ENCODE peak calls at places on chromosomes 12 and 14, in four cellular contexts. T is K562, P is HepG2, H is H1. G is an unnamed sample.

GRCh38 chr12:132111641-132112304 is 32.3 kb downstream of the DDX51 start:
- DNase-seq in T (no peak), P (no peak), H (peak), G (no peak)

GRCh38 chr12:72098622-72099021 is 160.0 kb downstream of the TPH2 start:
- DNase-seq in T (no peak), P (no peak), H (no peak), G (no peak)

GRCh38 chr14:71932229-71932951 is at the start of gene RGS6:
- DNase-seq in T (no peak), P (peak), H (peak), G (no peak)

GRCh38 chr12:78359530-78359929 is 505.0 kb upstream of the SYT1 start:
- DNase-seq in T (no peak), P (no peak), H (no peak), G (no peak)

GRCh38 chr12:129119537-129119936 is 266.3 kb downstream of the GLT1D1 start:
- DNase-seq in T (no peak), P (no peak), H (no peak), G (no peak)

GRCh38 chr12:54222609-54223008 is 33.8 kb upstream of the SMUG1 start:
- DNase-seq in T (no peak), P (no peak), H (no peak), G (no peak)

GRCh38 chr12:88753074-88753473 is 172.8 kb upstream of the KITLG start:
- DNase-seq in T (no peak), P (no peak), H (no peak), G (no peak)

GRCh38 chr12:52351196-52352059 is 15.9 kb downstream of the KRT85 start:
- DNase-seq in T (no peak), P (no peak), H (no peak), G (no peak)

GRCh38 chr12:111100003-111100402 is 179.6 kb upstream of the MYL2 start:
- DNase-seq in T (no peak), P (no peak), H (no peak), G (no peak)

GRCh38 chr12:47249719-47250506 is 170.2 kb upstream of the AMIGO2 start:
- DNase-seq in T (peak), P (no peak), H (no peak), G (no peak)

GRCh38 chr14:94284221-94284620 is 8.8 kb downstream of the SERPINA10 start:
- DNase-seq in T (no peak), P (no peak), H (no peak), G (no peak)

GRCh38 chr12:3544296-3544965 is 53.4 kb downstream of the PRMT8 start:
- DNase-seq in T (no peak), P (peak), H (peak), G (no peak)

GRCh38 chr14:36052681-36053080 is 123.8 kb downstream of the PTCSC3 start:
- DNase-seq in T (no peak), P (no peak), H (no peak), G (no peak)

GRCh38 chr12:89862511-89863331 is 154.1 kb upstream of the ATP2B1 start:
- DNase-seq in T (no peak), P (no peak), H (no peak), G (peak)

GRCh38 chr14:54622189-54622958 is 55.4 kb downstream of the SAMD4A start:
- DNase-seq in T (peak), P (no peak), H (no peak), G (peak)

GRCh38 chr12:115232455-115233156 is 548.6 kb upstream of the TBX3 start:
- DNase-seq in T (no peak), P (no peak), H (no peak), G (no peak)

GRCh38 chr12:116288735-116289134 is 11.2 kb upstream of the MED13L start:
- DNase-seq in T (no peak), P (no peak), H (no peak), G (no peak)

GRCh38 chr12:108955225-108955835 is 65.5 kb downstream of the SVOP start:
- DNase-seq in T (no peak), P (peak), H (no peak), G (no peak)

GRCh38 chr12:7747196-7747595 is at the start of gene CLEC4C:
- DNase-seq in T (no peak), P (no peak), H (no peak), G (no peak)

GRCh38 chr14:55333785-55334485 is 62.7 kb downstream of the FBXO34 start:
- DNase-seq in T (no peak), P (no peak), H (no peak), G (no peak)

DNA sequence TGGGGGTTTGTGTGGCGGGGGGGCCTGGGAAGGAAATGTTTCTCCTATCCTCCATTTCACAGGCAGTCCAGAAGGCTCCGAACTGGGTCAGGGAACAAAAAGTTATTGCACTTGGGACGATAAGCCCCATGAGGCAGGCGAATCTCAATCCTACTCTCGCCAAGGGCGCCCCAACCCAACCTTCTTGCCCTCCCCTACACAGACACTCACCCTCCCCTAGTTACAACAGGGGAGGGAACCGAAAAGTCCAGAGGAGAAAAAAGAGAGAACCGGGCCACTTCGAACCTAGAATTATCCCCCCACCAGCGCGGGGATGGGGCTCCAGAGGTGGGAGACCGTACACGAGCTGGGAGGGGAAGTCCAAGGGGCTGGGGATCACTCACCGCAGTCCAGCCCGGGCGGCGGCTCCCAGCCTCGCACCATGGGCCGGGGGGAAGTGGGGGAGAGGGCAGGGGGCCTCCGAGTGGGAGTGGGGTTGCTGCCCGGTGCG is 357 bp downstream of the HOMEZ start:
- DNase-seq in T (no peak), P (no peak), H (no peak), G (no peak)
- TF ChIP-seq HDAC6 in T (no peak), P (no peak), H (no peak), G (no peak)

DNA sequence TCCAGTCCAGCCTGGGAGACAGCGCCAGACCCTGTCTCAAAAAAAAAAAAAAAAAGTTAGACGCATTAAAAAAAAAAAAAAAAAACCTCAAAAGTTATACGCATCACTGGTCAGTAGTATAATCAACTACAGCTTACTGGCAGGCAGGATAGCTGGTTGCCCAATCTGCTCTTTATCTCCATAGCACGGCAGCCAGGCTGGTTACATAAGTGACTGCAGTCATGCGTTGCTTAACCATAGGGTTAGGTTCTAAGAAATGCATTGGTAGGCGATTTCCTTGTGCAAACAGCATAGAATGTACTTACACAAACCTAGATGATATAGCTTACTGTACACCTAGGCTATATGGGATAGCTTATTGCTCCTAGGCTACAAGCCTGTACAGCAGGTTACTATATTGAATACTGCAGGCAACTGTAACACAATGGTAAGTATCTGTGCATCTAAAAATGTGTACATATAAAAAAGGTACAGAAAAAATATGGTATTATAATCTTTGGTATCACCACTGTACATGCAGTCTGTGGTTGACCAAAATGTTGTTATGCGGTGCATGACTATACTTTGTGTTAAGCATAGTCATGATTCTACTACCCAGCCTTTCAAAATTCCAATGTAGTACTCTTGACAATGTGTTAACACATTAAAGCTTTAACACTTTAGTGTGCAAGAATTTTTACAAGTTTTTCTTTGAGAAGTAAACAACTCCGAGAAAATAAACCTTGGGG is 8.1 kb downstream of the L2HGDH start:
- DNase-seq in T (peak), P (peak), H (no peak), G (no peak)
- TF ChIP-seq HDAC6 in T (no peak), P (no peak), H (no peak), G (no peak)

DNA sequence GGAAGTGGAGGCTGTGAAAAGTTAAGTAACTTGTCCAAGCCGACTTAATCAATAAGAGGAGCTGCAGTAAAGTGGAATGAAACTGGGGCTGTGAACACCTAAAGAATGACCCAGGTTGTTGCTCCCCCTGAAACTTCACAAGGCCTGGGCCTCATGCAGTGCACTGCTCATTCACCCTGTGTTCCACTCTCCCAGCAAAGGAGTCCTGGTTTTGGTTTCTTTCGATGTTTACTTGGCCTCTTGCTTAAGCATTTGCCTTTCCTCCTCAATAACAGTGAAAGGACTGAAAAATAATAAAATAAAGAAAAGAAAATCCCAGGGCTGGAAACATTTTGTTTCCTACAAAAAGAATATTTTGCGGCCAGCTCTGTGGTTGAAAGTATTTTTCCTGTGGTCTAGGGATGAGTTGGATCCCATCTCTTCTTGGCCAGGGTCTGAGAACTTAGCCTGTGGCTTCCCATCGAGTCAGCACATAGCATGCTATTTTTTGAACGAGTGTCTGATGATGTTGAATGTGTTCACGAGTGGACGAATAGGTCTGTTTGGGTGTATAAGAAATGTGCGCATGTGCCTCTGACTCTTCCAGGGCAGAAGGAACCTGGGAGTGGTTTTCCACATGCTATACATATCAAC is 349.9 kb downstream of the ZFP36L1 start:
- DNase-seq in T (no peak), P (no peak), H (no peak), G (no peak)
- TF ChIP-seq HDAC6 in T (no peak), P (no peak), H (no peak), G (no peak)

GRCh38 chr12:69047990-69048389 is 115.0 kb upstream of the CPM start:
- DNase-seq in T (no peak), P (no peak), H (no peak), G (no peak)
- TF ChIP-seq HDAC6 in T (no peak), P (no peak), H (no peak), G (no peak)

DNA sequence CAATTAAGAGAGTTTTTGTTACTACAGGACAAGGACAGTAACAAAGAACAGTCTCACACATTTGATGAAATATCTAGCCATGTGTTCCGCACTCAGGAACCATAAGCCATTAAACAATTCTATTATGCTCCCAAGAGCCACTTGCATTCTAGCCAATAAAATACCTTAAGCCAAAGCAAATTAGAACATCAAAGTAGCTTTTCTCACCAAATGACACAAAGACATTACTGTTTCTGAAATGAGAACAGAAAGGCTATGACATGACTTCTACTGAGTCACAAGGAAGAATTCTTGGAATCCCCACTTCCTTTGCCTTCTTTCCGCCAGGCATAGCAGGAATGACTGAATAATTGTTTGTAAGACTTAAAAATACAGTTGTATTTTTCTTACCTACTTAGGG is 445.8 kb downstream of the ATP23 start:
- DNase-seq in T (no peak), P (no peak), H (no peak), G (no peak)
- TF ChIP-seq HDAC6 in T (no peak), P (no peak), H (no peak), G (no peak)

GRCh38 chr12:96452271-96452922 is 37.0 kb upstream of the CFAP54 start:
- DNase-seq in T (no peak), P (no peak), H (no peak), G (no peak)

GRCh38 chr12:96447256-96447655 is 42.1 kb upstream of the CFAP54 start:
- DNase-seq in T (no peak), P (no peak), H (no peak), G (no peak)

GRCh38 chr12:96445743-96446655 is 43.4 kb upstream of the CFAP54 start:
- DNase-seq in T (peak), P (no peak), H (no peak), G (peak)

GRCh38 chr12:96444403-96444802 is 44.2 kb upstream of the CDK17 start:
- DNase-seq in T (no peak), P (no peak), H (no peak), G (no peak)

GRCh38 chr12:96448287-96448686 is 41.1 kb upstream of the CFAP54 start:
- DNase-seq in T (no peak), P (no peak), H (no peak), G (no peak)
- TF ChIP-seq HDAC6 in T (no peak), P (no peak), H (no peak), G (no peak)

GRCh38 chr12:113591480-113591971 is 119.9 kb upstream of the LHX5 start:
- DNase-seq in T (peak), P (no peak), H (peak), G (no peak)
- TF ChIP-seq HDAC6 in T (no peak), P (no peak), H (no peak), G (no peak)